ENCODE peak calls at places on chromosome X, in nine cellular contexts. H is AG10803, Y is choroid plexus epithelial cell, T is breast epithelium, M is H9, C is foreskin keratinocyte, R is tibial artery, D is SK-N-SH, P is osteoblast. J is an unnamed sample.

GRCh38 chrX:96474357-96475125 is 210.1 kb upstream of the DIAPH2 start:
- DNase-seq in H (peak; percentile 20), Y (peak; percentile 11), T (no peak), M (no peak), C (no peak), R (no peak), D (no peak), P (no peak), J (no peak)

GRCh38 chrX:40628506-40628905 is 5.3 kb downstream of the MPC1L start:
- DNase-seq in H (peak; percentile 17), Y (peak; percentile 10), T (no peak), M (no peak), C (no peak), R (no peak), D (no peak), P (no peak), J (no peak)

GRCh38 chrX:41718481-41719245 is 5.3 kb upstream of the GPR82 start:
- DNase-seq in H (no peak), Y (peak; percentile 28), T (no peak), M (peak; percentile 93), C (no peak), R (no peak), D (no peak), P (no peak), J (no peak)

GRCh38 chrX:151954730-151955129 is 19.7 kb downstream of the GABRE start:
- DNase-seq in H (no peak), Y (no peak), T (no peak), M (no peak), C (no peak), R (no peak), D (no peak), P (no peak), J (no peak)

GRCh38 chrX:104098151-104098808 is 14.0 kb upstream of the ZCCHC18 start:
- DNase-seq in H (peak; percentile 81), Y (peak; percentile 86), T (no peak), M (no peak), C (peak; percentile 31), R (no peak), D (peak; percentile 52), P (no peak), J (peak; percentile 38)

GRCh38 chrX:23616361-23616760 is 50.9 kb upstream of the PRDX4 start:
- DNase-seq in H (peak; percentile 19), Y (peak; percentile 53), T (no peak), M (no peak), C (no peak), R (no peak), D (peak; percentile 44), P (no peak), J (no peak)

GRCh38 chrX:150696836-150697235 is 3.6 kb downstream of the MTMR1 start:
- DNase-seq in H (no peak), Y (no peak), T (no peak), M (no peak), C (no peak), R (no peak), D (no peak), P (no peak), J (no peak)

GRCh38 chrX:130120746-130121504 is 10.6 kb upstream of the ELF4 start:
- DNase-seq in H (peak; percentile 78), Y (peak; percentile 77), T (no peak), M (peak; percentile 74), C (no peak), R (peak; percentile 88), D (peak; percentile 86), P (peak; percentile 92), J (peak; percentile 74)

GRCh38 chrX:29434939-29435338 is 780.4 kb upstream of the MAGEB2 start:
- DNase-seq in H (no peak), Y (no peak), T (no peak), M (no peak), C (no peak), R (no peak), D (no peak), P (no peak), J (no peak)

GRCh38 chrX:107450823-107451509 is 1.5 kb downstream of the FRMPD3 start:
- DNase-seq in H (no peak), Y (no peak), T (no peak), M (peak; percentile 86), C (no peak), R (no peak), D (no peak), P (peak; percentile 85), J (peak; percentile 46)
- TF ChIP-seq CTCF in H (no peak), Y (peak; percentile 4), T (no peak), M (peak; percentile 64), C (no peak), R (no peak), D (peak; percentile 20), P (no peak), J (peak; percentile 17)

GRCh38 chrX:49178537-49178936 is 6.8 kb downstream of the PLP2 start:
- DNase-seq in H (no peak), Y (no peak), T (no peak), M (no peak), C (no peak), R (no peak), D (no peak), P (peak; percentile 58), J (no peak)

GRCh38 chrX:49175875-49176274 is 4.2 kb downstream of the PLP2 start:
- DNase-seq in H (no peak), Y (no peak), T (no peak), M (no peak), C (no peak), R (no peak), D (no peak), P (no peak), J (no peak)

GRCh38 chrX:49177873-49178480 is 6.3 kb downstream of the PLP2 start:
- DNase-seq in H (no peak), Y (no peak), T (no peak), M (no peak), C (no peak), R (no peak), D (no peak), P (peak; percentile 42), J (no peak)

GRCh38 chrX:49176421-49177326 is 5.0 kb downstream of the PLP2 start:
- DNase-seq in H (no peak), Y (no peak), T (no peak), M (no peak), C (peak; percentile 61), R (no peak), D (no peak), P (peak; percentile 77), J (no peak)

DNA sequence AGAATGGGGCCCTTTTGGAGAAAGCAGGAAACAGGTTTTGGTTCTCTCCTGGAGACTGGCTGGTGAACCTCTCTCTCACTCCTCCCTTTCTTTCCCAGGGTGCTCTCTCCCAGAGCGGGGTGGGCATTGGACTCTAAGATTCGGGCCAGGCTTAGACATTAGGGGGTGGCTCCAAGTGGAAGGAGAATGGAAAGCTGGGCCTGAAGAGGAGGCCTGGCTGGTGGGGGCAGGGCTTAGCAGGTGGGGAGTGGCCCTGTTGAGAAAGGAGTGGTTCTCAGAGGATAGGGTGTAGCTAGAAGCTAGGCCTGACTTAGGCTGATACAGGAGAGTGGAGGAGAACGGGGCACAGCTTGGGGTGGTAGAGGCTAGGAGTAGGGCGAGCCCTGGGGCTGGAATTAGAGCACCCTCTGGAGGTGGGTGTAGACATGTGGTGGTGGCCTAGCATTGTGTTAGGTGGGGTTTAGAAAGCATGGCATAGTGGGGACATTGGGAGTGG is 5.7 kb downstream of the PLP2 start:
- DNase-seq in H (no peak), Y (no peak), T (no peak), M (no peak), C (peak; percentile 58), R (no peak), D (no peak), P (peak; percentile 76), J (no peak)
- TF ChIP-seq CTCF in H (no peak), Y (peak; percentile 15), T (no peak), M (peak; percentile 14), C (peak; percentile 49), R (no peak), D (no peak), P (no peak), J (no peak)

DNA sequence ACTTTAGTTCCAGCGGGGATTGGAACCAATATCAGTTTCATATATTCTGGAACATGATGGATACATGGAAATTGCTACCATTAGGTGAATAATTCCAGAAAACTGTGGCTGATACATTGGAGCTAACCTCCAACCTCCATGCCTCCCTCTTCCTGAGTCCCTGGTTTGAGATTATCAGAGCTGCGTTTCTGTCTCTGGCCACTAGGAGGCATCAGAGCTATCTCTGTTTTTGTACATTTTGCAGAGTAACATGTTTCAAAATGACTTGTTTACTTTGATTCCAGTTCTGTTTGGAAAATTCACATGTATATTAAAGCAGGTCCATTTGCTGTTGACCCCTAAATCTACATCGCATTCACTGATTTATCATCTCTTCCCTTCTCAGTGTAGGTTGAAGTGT is 2.4 kb upstream of the RAB40AL start:
- DNase-seq in H (peak; percentile 30), Y (peak; percentile 40), T (no peak), M (no peak), C (no peak), R (no peak), D (peak; percentile 59), P (peak; percentile 45), J (peak; percentile 28)
- TF ChIP-seq CTCF in H (peak; percentile 72), Y (peak; percentile 72), T (no peak), M (peak; percentile 70), C (peak; percentile 62), R (peak; percentile 34), D (peak; percentile 78), P (peak; percentile 78), J (peak; percentile 56)

GRCh38 chrX:78119521-78120227 is 15.6 kb downstream of the PGK1 start:
- DNase-seq in H (no peak), Y (peak; percentile 20), T (no peak), M (no peak), C (no peak), R (no peak), D (no peak), P (no peak), J (no peak)
- TF ChIP-seq CTCF in H (no peak), Y (peak; percentile 38), T (no peak), M (peak; percentile 51), C (peak; percentile 49), R (no peak), D (peak; percentile 49), P (peak; percentile 22), J (no peak)

J was measured in endothelial cell.